ENCODE peak calls at places on chromosomes 2 and 18, in eight cellular contexts. E is neural progenitor cell; Q is mammary epithelial cell; H is T-helper 9 cell; Z is hippocampal formation; F is small intestine; S is NK-92 treated with Interleukin-12 subunit alpha and Interleukin-12 subunit beta, amount 100 ng/mL, for 24 hours; N is activated B cell treated with CpG ODN at 0.5 μM for 24 hours. W is an unnamed sample.

GRCh38 chr2:121475811-121476571 is 54.7 kb upstream of the RNU4ATAC start:
- DNase-seq in E (no peak), Q (peak; percentile 73), H (no peak), Z (no peak), F (no peak), S (no peak), N (no peak), W (no peak)

GRCh38 chr2:235320341-235320740 is 173.5 kb upstream of the AGAP1 start:
- DNase-seq in E (no peak), Q (no peak), H (no peak), Z (no peak), F (no peak), S (no peak), N (no peak), W (no peak)

GRCh38 chr2:168189835-168190426 is 57.5 kb downstream of the STK39 start:
- DNase-seq in E (no peak), Q (peak; percentile 83), H (no peak), Z (no peak), F (no peak), S (no peak), N (no peak), W (no peak)

GRCh38 chr2:30223413-30223874 is 7.9 kb upstream of the LBH start:
- DNase-seq in E (no peak), Q (no peak), H (no peak), Z (no peak), F (no peak), S (no peak), N (no peak), W (no peak)

GRCh38 chr18:76258209-76258608 is 236.8 kb downstream of the ZNF516 start:
- DNase-seq in E (no peak), Q (peak; percentile 26), H (no peak), Z (no peak), F (no peak), S (no peak), N (no peak), W (no peak)

GRCh38 chr2:1203772-1204171 is 209.5 kb upstream of the TPO start:
- DNase-seq in E (no peak), Q (no peak), H (no peak), Z (no peak), F (no peak), S (no peak), N (no peak), W (no peak)

GRCh38 chr18:12394428-12394827 is 13.3 kb upstream of the PRELID3A start:
- DNase-seq in E (peak; percentile 45), Q (no peak), H (no peak), Z (no peak), F (no peak), S (no peak), N (no peak), W (no peak)

GRCh38 chr18:23575309-23575651 is 11.0 kb downstream of the NPC1 start:
- DNase-seq in E (no peak), Q (no peak), H (no peak), Z (no peak), F (no peak), S (no peak), N (no peak), W (no peak)

GRCh38 chr2:113175101-113175628 is 1.4 kb downstream of the PSD4 start:
- DNase-seq in E (no peak), Q (no peak), H (peak; percentile 44), Z (no peak), F (peak; percentile 63), S (peak; percentile 73), N (peak; percentile 53), W (no peak)

GRCh38 chr2:190713476-190713875 is 64.6 kb downstream of the NAB1 start:
- DNase-seq in E (no peak), Q (no peak), H (no peak), Z (no peak), F (no peak), S (no peak), N (no peak), W (no peak)

GRCh38 chr2:207136872-207137271 is 28.9 kb downstream of the KLF7 start:
- DNase-seq in E (no peak), Q (no peak), H (no peak), Z (no peak), F (no peak), S (no peak), N (no peak), W (no peak)

GRCh38 chr2:152609699-152610098 is 107.6 kb downstream of the PRPF40A start:
- DNase-seq in E (no peak), Q (no peak), H (no peak), Z (no peak), F (no peak), S (no peak), N (no peak), W (no peak)

GRCh38 chr2:5368263-5368662 is 323.9 kb upstream of the SOX11 start:
- DNase-seq in E (peak; percentile 20), Q (no peak), H (no peak), Z (no peak), F (no peak), S (no peak), N (no peak), W (no peak)

GRCh38 chr18:74731097-74731496 is 133.4 kb downstream of the ZNF407 start:
- DNase-seq in E (no peak), Q (peak; percentile 41), H (no peak), Z (no peak), F (no peak), S (no peak), N (no peak), W (no peak)

GRCh38 chr2:71796174-71796592 is 342.8 kb downstream of the DYSF start:
- DNase-seq in E (no peak), Q (no peak), H (no peak), Z (no peak), F (no peak), S (no peak), N (no peak), W (no peak)

GRCh38 chr2:236632295-236633218 is 62.9 kb downstream of the ACKR3 start:
- DNase-seq in E (no peak), Q (no peak), H (no peak), Z (no peak), F (no peak), S (no peak), N (no peak), W (no peak)

GRCh38 chr2:96143848-96144480 is 1.3 kb downstream of the DUSP2 start:
- DNase-seq in E (peak; percentile 54), Q (no peak), H (no peak), Z (no peak), F (no peak), S (no peak), N (peak; percentile 33), W (no peak)

GRCh38 chr2:181203412-181203811 is 223.0 kb downstream of the UBE2E3 start:
- DNase-seq in E (no peak), Q (peak; percentile 87), H (no peak), Z (no peak), F (no peak), S (no peak), N (no peak), W (peak; percentile 65)

GRCh38 chr2:136112317-136112891 is 5.5 kb downstream of the CXCR4 start:
- DNase-seq in E (peak; percentile 28), Q (no peak), H (no peak), Z (peak; percentile 40), F (no peak), S (no peak), N (no peak), W (no peak)

GRCh38 chr2:43082111-43082877 is 144.1 kb downstream of the ZFP36L2 start:
- DNase-seq in E (no peak), Q (peak; percentile 80), H (no peak), Z (no peak), F (no peak), S (no peak), N (no peak), W (no peak)

GRCh38 chr18:61569176-61569892 is 236.1 kb downstream of the CDH20 start:
- DNase-seq in E (no peak), Q (peak; percentile 76), H (no peak), Z (no peak), F (no peak), S (no peak), N (no peak), W (peak; percentile 0)

GRCh38 chr2:159119652-159120257 is 151.3 kb downstream of the TANC1 start:
- DNase-seq in E (no peak), Q (no peak), H (no peak), Z (no peak), F (no peak), S (no peak), N (no peak), W (no peak)

GRCh38 chr18:45059695-45060094 is 379.0 kb downstream of the SETBP1 start:
- DNase-seq in E (no peak), Q (peak; percentile 83), H (no peak), Z (no peak), F (no peak), S (no peak), N (no peak), W (no peak)

GRCh38 chr2:55899881-55900280 is 23.7 kb downstream of the EFEMP1 start:
- DNase-seq in E (no peak), Q (no peak), H (no peak), Z (no peak), F (no peak), S (no peak), N (no peak), W (peak; percentile 2)

GRCh38 chr2:147433822-147434221 is 411.0 kb upstream of the ACVR2A start:
- DNase-seq in E (no peak), Q (no peak), H (no peak), Z (no peak), F (no peak), S (no peak), N (no peak), W (no peak)

GRCh38 chr2:145041706-145042105 is 521.8 kb upstream of the ZEB2 start:
- DNase-seq in E (no peak), Q (no peak), H (no peak), Z (no peak), F (no peak), S (no peak), N (no peak), W (no peak)

GRCh38 chr2:114545052-114545451 is 102.6 kb downstream of the DPP10 start:
- DNase-seq in E (no peak), Q (no peak), H (no peak), Z (no peak), F (no peak), S (no peak), N (no peak), W (no peak)

GRCh38 chr2:232875256-232876070 is 5.4 kb downstream of the SNORC start:
- DNase-seq in E (peak; percentile 57), Q (no peak), H (no peak), Z (peak; percentile 29), F (no peak), S (no peak), N (no peak), W (no peak)

GRCh38 chr2:69046221-69046662 is 33.3 kb downstream of the ANTXR1 start:
- DNase-seq in E (no peak), Q (peak; percentile 60), H (no peak), Z (no peak), F (no peak), S (no peak), N (no peak), W (peak; percentile 60)

GRCh38 chr18:4204151-4204720 is 250.9 kb downstream of the DLGAP1 start:
- DNase-seq in E (no peak), Q (no peak), H (no peak), Z (no peak), F (no peak), S (no peak), N (no peak), W (no peak)

GRCh38 chr2:186535861-186536260 is 49.8 kb downstream of the ZC3H15 start:
- DNase-seq in E (no peak), Q (no peak), H (no peak), Z (no peak), F (no peak), S (no peak), N (no peak), W (no peak)

GRCh38 chr2:9168851-9169250 is 37.8 kb upstream of the ASAP2 start:
- DNase-seq in E (no peak), Q (no peak), H (no peak), Z (no peak), F (no peak), S (no peak), N (no peak), W (no peak)

GRCh38 chr18:6885992-6886823 is 156.7 kb downstream of the ARHGAP28 start:
- DNase-seq in E (peak; percentile 83), Q (peak; percentile 32), H (no peak), Z (peak; percentile 29), F (peak; percentile 67), S (no peak), N (no peak), W (peak; percentile 25)

GRCh38 chr2:14634885-14635871 is 2.7 kb downstream of the LRATD1 start:
- DNase-seq in E (peak; percentile 67), Q (peak; percentile 89), H (no peak), Z (peak; percentile 54), F (peak; percentile 80), S (no peak), N (no peak), W (peak; percentile 68)

W was measured in Caki2.